ENCODE peak calls at places on chromosomes 13 and 19, in ten cellular contexts. One of them, this sample, is unnamed.

GRCh38 chr13:36839281-36839680 is 20.3 kb downstream of the RFXAP start:
- DNase-seq in PC-9: no peak
- DNase-seq in CD4-positive, alpha-beta T cell: no peak
- DNase-seq in NCI-H524 treated with DMSO at 0.1 percent for 48 hours: no peak
- DNase-seq in NCI-H2081: no peak
- DNase-seq in GM03348: no peak
- DNase-seq in CD8-positive, alpha-beta T cell: no peak
- DNase-seq in central memory CD4-positive, alpha-beta T cell: no peak
- DNase-seq in HTR-8/SVneo: no peak
- DNase-seq in GM04503: no peak
- DNase-seq in this sample: no peak

GRCh38 chr13:108855737-108856387 is 226.5 kb downstream of the MYO16 start:
- DNase-seq in CD4-positive, alpha-beta T cell: no peak
- DNase-seq in central memory CD4-positive, alpha-beta T cell: no peak
- DNase-seq in GM03348: no peak
- DNase-seq in GM04503: no peak
- DNase-seq in HTR-8/SVneo: no peak
- DNase-seq in CD8-positive, alpha-beta T cell: no peak
- DNase-seq in NCI-H524 treated with DMSO at 0.1 percent for 48 hours: no peak
- DNase-seq in PC-9: no peak
- DNase-seq in NCI-H2081: no peak
- DNase-seq in this sample: no peak

GRCh38 chr13:21945195-21945594 is 274.3 kb downstream of the FGF9 start:
- DNase-seq in GM04503: no peak
- DNase-seq in CD8-positive, alpha-beta T cell: no peak
- DNase-seq in CD4-positive, alpha-beta T cell: no peak
- DNase-seq in GM03348: no peak
- DNase-seq in HTR-8/SVneo: no peak
- DNase-seq in PC-9: no peak
- DNase-seq in NCI-H2081: no peak
- DNase-seq in central memory CD4-positive, alpha-beta T cell: no peak
- DNase-seq in NCI-H524 treated with DMSO at 0.1 percent for 48 hours: no peak
- DNase-seq in this sample: no peak

GRCh38 chr19:2648528-2648937 is 54.0 kb downstream of the GNG7 start:
- DNase-seq in NCI-H2081: peak; percentile 78
- DNase-seq in GM04503: peak; percentile 10
- DNase-seq in CD8-positive, alpha-beta T cell: peak; percentile 53
- DNase-seq in NCI-H524 treated with DMSO at 0.1 percent for 48 hours: peak; percentile 27
- DNase-seq in CD4-positive, alpha-beta T cell: peak; percentile 74
- DNase-seq in central memory CD4-positive, alpha-beta T cell: peak; percentile 64
- DNase-seq in PC-9: peak; percentile 59
- DNase-seq in HTR-8/SVneo: peak; percentile 83
- DNase-seq in GM03348: peak; percentile 93
- DNase-seq in this sample: peak; percentile 73

GRCh38 chr13:95569966-95570365 is 17.4 kb downstream of the CLDN10 start:
- DNase-seq in NCI-H2081: peak; percentile 24
- DNase-seq in PC-9: no peak
- DNase-seq in NCI-H524 treated with DMSO at 0.1 percent for 48 hours: no peak
- DNase-seq in central memory CD4-positive, alpha-beta T cell: no peak
- DNase-seq in CD8-positive, alpha-beta T cell: no peak
- DNase-seq in HTR-8/SVneo: no peak
- DNase-seq in CD4-positive, alpha-beta T cell: no peak
- DNase-seq in GM04503: no peak
- DNase-seq in GM03348: no peak
- DNase-seq in this sample: no peak

GRCh38 chr13:85828094-85828684 is 29.0 kb upstream of the SLITRK6 start:
- DNase-seq in NCI-H2081: peak; percentile 10
- DNase-seq in GM03348: peak; percentile 36
- DNase-seq in PC-9: no peak
- DNase-seq in central memory CD4-positive, alpha-beta T cell: no peak
- DNase-seq in CD8-positive, alpha-beta T cell: no peak
- DNase-seq in NCI-H524 treated with DMSO at 0.1 percent for 48 hours: no peak
- DNase-seq in HTR-8/SVneo: peak; percentile 5
- DNase-seq in GM04503: no peak
- DNase-seq in CD4-positive, alpha-beta T cell: no peak
- DNase-seq in this sample: no peak

GRCh38 chr19:46068345-46069258 is 27.8 kb upstream of the IGFL4 start:
- DNase-seq in central memory CD4-positive, alpha-beta T cell: no peak
- DNase-seq in CD8-positive, alpha-beta T cell: no peak
- DNase-seq in HTR-8/SVneo: peak; percentile 54
- DNase-seq in GM03348: peak; percentile 79
- DNase-seq in PC-9: peak; percentile 99
- DNase-seq in NCI-H2081: no peak
- DNase-seq in NCI-H524 treated with DMSO at 0.1 percent for 48 hours: no peak
- DNase-seq in CD4-positive, alpha-beta T cell: no peak
- DNase-seq in GM04503: peak; percentile 72
- DNase-seq in this sample: no peak

GRCh38 chr19:2475018-2475701 is 767 bp upstream of the GADD45B start:
- DNase-seq in PC-9: no peak
- DNase-seq in HTR-8/SVneo: no peak
- DNase-seq in NCI-H2081: no peak
- DNase-seq in GM04503: no peak
- DNase-seq in NCI-H524 treated with DMSO at 0.1 percent for 48 hours: no peak
- DNase-seq in GM03348: peak; percentile 63
- DNase-seq in central memory CD4-positive, alpha-beta T cell: peak; percentile 59
- DNase-seq in CD8-positive, alpha-beta T cell: no peak
- DNase-seq in CD4-positive, alpha-beta T cell: peak; percentile 55
- DNase-seq in this sample: no peak

GRCh38 chr19:54160182-54160811 is 776 bp upstream of the LENG1 start:
- DNase-seq in NCI-H524 treated with DMSO at 0.1 percent for 48 hours: no peak
- DNase-seq in CD4-positive, alpha-beta T cell: no peak
- DNase-seq in GM03348: peak; percentile 11
- DNase-seq in GM04503: no peak
- DNase-seq in CD8-positive, alpha-beta T cell: no peak
- DNase-seq in HTR-8/SVneo: no peak
- DNase-seq in central memory CD4-positive, alpha-beta T cell: no peak
- DNase-seq in PC-9: no peak
- DNase-seq in NCI-H2081: no peak
- DNase-seq in this sample: no peak

GRCh38 chr13:109945206-109945960 is 159.0 kb upstream of the IRS2 start:
- DNase-seq in HTR-8/SVneo: no peak
- DNase-seq in CD8-positive, alpha-beta T cell: no peak
- DNase-seq in GM03348: peak; percentile 80
- DNase-seq in CD4-positive, alpha-beta T cell: no peak
- DNase-seq in NCI-H2081: no peak
- DNase-seq in NCI-H524 treated with DMSO at 0.1 percent for 48 hours: no peak
- DNase-seq in central memory CD4-positive, alpha-beta T cell: no peak
- DNase-seq in PC-9: peak; percentile 76
- DNase-seq in GM04503: peak; percentile 81
- DNase-seq in this sample: no peak

GRCh38 chr19:37227996-37228395 is 10.0 kb downstream of the ZNF383 start:
- DNase-seq in CD4-positive, alpha-beta T cell: no peak
- DNase-seq in NCI-H524 treated with DMSO at 0.1 percent for 48 hours: no peak
- DNase-seq in HTR-8/SVneo: no peak
- DNase-seq in CD8-positive, alpha-beta T cell: no peak
- DNase-seq in GM04503: no peak
- DNase-seq in GM03348: no peak
- DNase-seq in central memory CD4-positive, alpha-beta T cell: no peak
- DNase-seq in NCI-H2081: no peak
- DNase-seq in PC-9: no peak
- DNase-seq in this sample: no peak

GRCh38 chr19:41324231-41324702 is 14.3 kb downstream of the CCDC97 start:
- DNase-seq in central memory CD4-positive, alpha-beta T cell: no peak
- DNase-seq in HTR-8/SVneo: no peak
- DNase-seq in NCI-H524 treated with DMSO at 0.1 percent for 48 hours: no peak
- DNase-seq in GM03348: no peak
- DNase-seq in CD8-positive, alpha-beta T cell: no peak
- DNase-seq in CD4-positive, alpha-beta T cell: no peak
- DNase-seq in PC-9: no peak
- DNase-seq in GM04503: no peak
- DNase-seq in NCI-H2081: no peak
- DNase-seq in this sample: no peak

GRCh38 chr13:73429691-73430090 is 370.9 kb downstream of the KLF5 start:
- DNase-seq in HTR-8/SVneo: no peak
- DNase-seq in PC-9: peak; percentile 77
- DNase-seq in GM03348: peak; percentile 22
- DNase-seq in CD8-positive, alpha-beta T cell: no peak
- DNase-seq in central memory CD4-positive, alpha-beta T cell: no peak
- DNase-seq in GM04503: no peak
- DNase-seq in NCI-H524 treated with DMSO at 0.1 percent for 48 hours: no peak
- DNase-seq in NCI-H2081: no peak
- DNase-seq in CD4-positive, alpha-beta T cell: no peak
- DNase-seq in this sample: no peak

GRCh38 chr13:79128158-79128557 is 277.9 kb downstream of the RBM26 start:
- DNase-seq in NCI-H524 treated with DMSO at 0.1 percent for 48 hours: no peak
- DNase-seq in central memory CD4-positive, alpha-beta T cell: no peak
- DNase-seq in CD4-positive, alpha-beta T cell: no peak
- DNase-seq in NCI-H2081: no peak
- DNase-seq in CD8-positive, alpha-beta T cell: no peak
- DNase-seq in HTR-8/SVneo: peak; percentile 2
- DNase-seq in PC-9: peak; percentile 60
- DNase-seq in GM04503: no peak
- DNase-seq in GM03348: no peak
- DNase-seq in this sample: no peak

GRCh38 chr19:1690570-1691307 is 38.3 kb upstream of the TCF3 start:
- DNase-seq in NCI-H524 treated with DMSO at 0.1 percent for 48 hours: no peak
- DNase-seq in CD8-positive, alpha-beta T cell: peak; percentile 31
- DNase-seq in GM03348: peak; percentile 67
- DNase-seq in GM04503: no peak
- DNase-seq in central memory CD4-positive, alpha-beta T cell: peak; percentile 38
- DNase-seq in PC-9: no peak
- DNase-seq in NCI-H2081: no peak
- DNase-seq in HTR-8/SVneo: peak; percentile 18
- DNase-seq in CD4-positive, alpha-beta T cell: peak; percentile 51
- DNase-seq in this sample: no peak